ENCODE peak calls at places on chromosomes 2 and 18, in four cellular contexts. One of them, this sample, is unnamed.

GRCh38 chr2:104790100-104790811 is 63.7 kb upstream of the POU3F3 start:
- DNase-seq in upper lobe of left lung: peak; percentile 35
- DNase-seq in pancreas: no peak
- DNase-seq in CD4-positive, alpha-beta T cell: no peak
- DNase-seq in this sample: no peak

GRCh38 chr2:229425573-229425972 is 154.5 kb upstream of the PID1 start:
- DNase-seq in upper lobe of left lung: no peak
- DNase-seq in pancreas: no peak
- DNase-seq in CD4-positive, alpha-beta T cell: no peak
- DNase-seq in this sample: no peak

GRCh38 chr2:166891727-166892126 is 3.4 kb downstream of the XIRP2 start:
- DNase-seq in pancreas: no peak
- DNase-seq in upper lobe of left lung: no peak
- DNase-seq in CD4-positive, alpha-beta T cell: no peak
- DNase-seq in this sample: no peak

GRCh38 chr18:35223797-35224196 is 17.0 kb upstream of the ZNF397 start:
- DNase-seq in upper lobe of left lung: no peak
- DNase-seq in CD4-positive, alpha-beta T cell: no peak
- DNase-seq in pancreas: no peak
- DNase-seq in this sample: no peak

GRCh38 chr18:37334494-37335125 is 231.0 kb downstream of the CELF4 start:
- DNase-seq in upper lobe of left lung: no peak
- DNase-seq in pancreas: no peak
- DNase-seq in CD4-positive, alpha-beta T cell: no peak
- DNase-seq in this sample: no peak

GRCh38 chr2:188787661-188788044 is 186.5 kb upstream of the COL3A1 start:
- DNase-seq in pancreas: no peak
- DNase-seq in CD4-positive, alpha-beta T cell: no peak
- DNase-seq in upper lobe of left lung: no peak
- DNase-seq in this sample: no peak

GRCh38 chr18:28582724-28583123 is 405.8 kb upstream of the CDH2 start:
- DNase-seq in pancreas: no peak
- DNase-seq in upper lobe of left lung: no peak
- DNase-seq in CD4-positive, alpha-beta T cell: no peak
- DNase-seq in this sample: no peak

GRCh38 chr18:35580748-35581534 is 599 bp upstream of the GALNT1 start:
- DNase-seq in CD4-positive, alpha-beta T cell: peak; percentile 28
- DNase-seq in pancreas: peak; percentile 49
- DNase-seq in upper lobe of left lung: peak; percentile 92
- DNase-seq in this sample: peak; percentile 73

GRCh38 chr2:236857781-236858180 is 227.9 kb upstream of the COPS8 start:
- DNase-seq in upper lobe of left lung: no peak
- DNase-seq in CD4-positive, alpha-beta T cell: no peak
- DNase-seq in pancreas: no peak
- DNase-seq in this sample: no peak

GRCh38 chr2:72220170-72220569 is 72.5 kb upstream of the CYP26B1 start:
- DNase-seq in pancreas: no peak
- DNase-seq in CD4-positive, alpha-beta T cell: no peak
- DNase-seq in upper lobe of left lung: no peak
- DNase-seq in this sample: no peak

GRCh38 chr2:3712424-3712823 is 9.0 kb downstream of the DCDC2C start:
- DNase-seq in pancreas: no peak
- DNase-seq in upper lobe of left lung: no peak
- DNase-seq in CD4-positive, alpha-beta T cell: no peak
- DNase-seq in this sample: no peak

GRCh38 chr2:26725516-26725810 is 32.9 kb downstream of the KCNK3 start:
- DNase-seq in upper lobe of left lung: no peak
- DNase-seq in CD4-positive, alpha-beta T cell: no peak
- DNase-seq in pancreas: peak; percentile 60
- DNase-seq in this sample: no peak

GRCh38 chr18:49863769-49864615 is 50.7 kb upstream of the ACAA2 start:
- DNase-seq in upper lobe of left lung: peak; percentile 76
- DNase-seq in CD4-positive, alpha-beta T cell: no peak
- DNase-seq in pancreas: no peak
- DNase-seq in this sample: no peak

GRCh38 chr2:18940184-18940583 is 350.8 kb upstream of the NT5C1B start:
- DNase-seq in upper lobe of left lung: no peak
- DNase-seq in CD4-positive, alpha-beta T cell: no peak
- DNase-seq in pancreas: no peak
- DNase-seq in this sample: no peak

GRCh38 chr2:7691961-7692656 is 774.9 kb downstream of the RNF144A start:
- DNase-seq in CD4-positive, alpha-beta T cell: no peak
- DNase-seq in pancreas: no peak
- DNase-seq in upper lobe of left lung: no peak
- DNase-seq in this sample: no peak

GRCh38 chr2:26982102-26982742 is 11.8 kb downstream of the MAPRE3 start:
- DNase-seq in upper lobe of left lung: no peak
- DNase-seq in CD4-positive, alpha-beta T cell: no peak
- DNase-seq in pancreas: peak; percentile 83
- DNase-seq in this sample: no peak

GRCh38 chr18:56175309-56175708 is 463.1 kb downstream of the TXNL1 start:
- DNase-seq in pancreas: no peak
- DNase-seq in CD4-positive, alpha-beta T cell: no peak
- DNase-seq in upper lobe of left lung: no peak
- DNase-seq in this sample: no peak

GRCh38 chr18:5729983-5730699 is 165.2 kb downstream of the TMEM200C start:
- DNase-seq in pancreas: no peak
- DNase-seq in upper lobe of left lung: no peak
- DNase-seq in CD4-positive, alpha-beta T cell: no peak
- DNase-seq in this sample: no peak

GRCh38 chr2:27303093-27304025 is 4.9 kb downstream of the UCN start:
- DNase-seq in pancreas: peak; percentile 59
- DNase-seq in CD4-positive, alpha-beta T cell: no peak
- DNase-seq in upper lobe of left lung: no peak
- DNase-seq in this sample: no peak

GRCh38 chr2:10700078-10700803 is 10.5 kb upstream of the NOL10 start:
- DNase-seq in pancreas: no peak
- DNase-seq in CD4-positive, alpha-beta T cell: no peak
- DNase-seq in upper lobe of left lung: no peak
- DNase-seq in this sample: no peak

GRCh38 chr18:54580202-54580729 is 10.8 kb upstream of the DYNAP start:
- DNase-seq in CD4-positive, alpha-beta T cell: no peak
- DNase-seq in pancreas: no peak
- DNase-seq in upper lobe of left lung: no peak
- DNase-seq in this sample: no peak

GRCh38 chr18:35578481-35578880 is 3.1 kb upstream of the GALNT1 start:
- DNase-seq in upper lobe of left lung: no peak
- DNase-seq in pancreas: no peak
- DNase-seq in CD4-positive, alpha-beta T cell: no peak
- DNase-seq in this sample: no peak

GRCh38 chr18:23135679-23136325 is 517 bp downstream of the CABLES1 start:
- DNase-seq in upper lobe of left lung: peak; percentile 92
- DNase-seq in CD4-positive, alpha-beta T cell: no peak
- DNase-seq in pancreas: no peak
- DNase-seq in this sample: peak; percentile 50

GRCh38 chr2:33583194-33583938 is 15.7 kb downstream of the FAM98A start:
- DNase-seq in upper lobe of left lung: no peak
- DNase-seq in pancreas: no peak
- DNase-seq in CD4-positive, alpha-beta T cell: no peak
- DNase-seq in this sample: no peak

GRCh38 chr2:206797376-206797775 is 32.0 kb downstream of the FASTKD2 start:
- DNase-seq in upper lobe of left lung: no peak
- DNase-seq in pancreas: no peak
- DNase-seq in CD4-positive, alpha-beta T cell: no peak
- DNase-seq in this sample: no peak

GRCh38 chr2:126771501-126772195 is 115.7 kb downstream of the GYPC start:
- DNase-seq in upper lobe of left lung: peak; percentile 69
- DNase-seq in CD4-positive, alpha-beta T cell: no peak
- DNase-seq in pancreas: no peak
- DNase-seq in this sample: no peak

GRCh38 chr2:25558262-25558661 is 115.1 kb downstream of the DTNB start:
- DNase-seq in pancreas: no peak
- DNase-seq in upper lobe of left lung: no peak
- DNase-seq in CD4-positive, alpha-beta T cell: no peak
- DNase-seq in this sample: no peak

GRCh38 chr2:75705921-75706320 is 4.8 kb downstream of the GCFC2 start:
- DNase-seq in CD4-positive, alpha-beta T cell: no peak
- DNase-seq in pancreas: no peak
- DNase-seq in upper lobe of left lung: no peak
- DNase-seq in this sample: no peak

DNA sequence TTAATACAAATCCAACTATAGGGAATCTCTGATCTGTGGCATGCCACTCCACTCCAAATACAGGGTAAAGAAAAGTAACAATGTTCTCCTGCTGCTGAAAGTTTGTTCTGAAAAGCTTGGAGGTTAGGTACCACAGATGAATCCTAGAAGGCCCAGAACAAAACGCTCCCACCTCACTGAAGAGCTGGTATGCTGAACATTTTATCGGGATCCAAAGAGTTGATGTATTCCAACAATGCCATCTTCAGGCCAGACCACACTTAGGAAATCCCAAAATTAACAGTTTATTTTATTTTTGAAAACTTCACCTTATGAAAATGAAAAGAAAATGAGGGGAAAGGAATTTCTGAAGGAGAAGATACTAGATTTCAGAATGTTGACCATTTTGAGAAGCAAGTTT is 145.1 kb upstream of the CDH19 start:
- DNase-seq in CD4-positive, alpha-beta T cell: no peak
- DNase-seq in pancreas: no peak
- DNase-seq in upper lobe of left lung: no peak
- DNase-seq in this sample: no peak
- TF ChIP-seq CTCF in CD4-positive, alpha-beta T cell: no peak
- TF ChIP-seq CTCF in pancreas: no peak
- TF ChIP-seq CTCF in upper lobe of left lung: no peak
- TF ChIP-seq CTCF in this sample: no peak

GRCh38 chr2:241151934-241152660 is 1.8 kb downstream of the PPP1R7 start:
- DNase-seq in upper lobe of left lung: no peak
- DNase-seq in CD4-positive, alpha-beta T cell: no peak
- DNase-seq in pancreas: no peak
- DNase-seq in this sample: no peak

GRCh38 chr2:241149675-241149924 is 328 bp upstream of the PASK start:
- DNase-seq in CD4-positive, alpha-beta T cell: peak; percentile 1
- DNase-seq in upper lobe of left lung: no peak
- DNase-seq in pancreas: no peak
- DNase-seq in this sample: no peak

GRCh38 chr2:241149925-241150659 is at the start of gene PPP1R7:
- DNase-seq in upper lobe of left lung: peak; percentile 98
- DNase-seq in pancreas: peak; percentile 95
- DNase-seq in CD4-positive, alpha-beta T cell: peak; percentile 90
- DNase-seq in this sample: peak; percentile 84

GRCh38 chr2:241148891-241149674 is at the start of gene PASK:
- DNase-seq in CD4-positive, alpha-beta T cell: peak; percentile 87
- DNase-seq in pancreas: peak; percentile 96
- DNase-seq in upper lobe of left lung: peak; percentile 92
- DNase-seq in this sample: peak; percentile 78

DNA sequence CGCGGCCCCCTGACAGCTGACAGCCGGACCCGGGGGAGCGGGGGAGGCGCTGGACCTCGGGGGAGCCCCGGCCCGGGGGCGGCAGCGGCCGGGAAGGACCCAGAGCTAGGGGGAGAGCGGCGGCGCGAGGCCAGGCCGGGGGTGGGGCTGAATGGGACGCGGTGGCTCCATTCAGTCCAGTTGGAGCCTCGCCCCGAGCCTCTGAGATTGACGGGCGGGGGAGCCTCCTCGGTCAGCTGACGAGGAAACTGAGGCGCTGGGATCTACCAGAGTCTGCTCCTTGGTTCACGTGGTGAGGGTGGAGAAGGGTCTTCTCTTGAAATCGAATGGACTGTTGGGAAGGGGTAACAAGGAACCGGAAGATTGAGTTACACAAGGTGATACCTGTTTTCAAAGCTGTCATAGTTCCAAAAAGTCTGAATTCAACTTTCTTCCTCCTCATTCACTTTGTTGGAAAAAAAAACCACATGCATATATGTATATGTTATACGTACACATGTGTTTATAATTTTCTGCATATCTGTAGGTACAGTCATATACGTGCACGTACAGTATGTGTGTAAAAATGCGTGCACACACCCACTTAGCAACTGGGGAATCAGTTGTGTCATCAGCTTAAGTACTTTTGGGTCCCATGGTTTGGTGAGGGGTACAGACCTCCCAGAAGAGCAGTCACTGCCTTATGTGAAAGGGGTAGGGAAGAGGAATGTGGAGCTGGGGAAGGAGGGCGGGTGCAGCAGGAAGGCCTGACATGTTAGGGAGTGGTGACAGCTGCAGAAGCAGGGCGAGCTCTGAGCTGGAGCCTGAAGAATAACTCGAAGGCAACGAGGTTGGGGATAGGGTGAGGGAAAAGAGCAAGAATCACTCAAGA is 628 bp downstream of the PPP1R7 start:
- DNase-seq in CD4-positive, alpha-beta T cell: no peak
- DNase-seq in pancreas: no peak
- DNase-seq in upper lobe of left lung: no peak
- DNase-seq in this sample: no peak
- TF ChIP-seq CTCF in CD4-positive, alpha-beta T cell: no peak
- TF ChIP-seq CTCF in pancreas: no peak
- TF ChIP-seq CTCF in upper lobe of left lung: no peak
- TF ChIP-seq CTCF in this sample: no peak

GRCh38 chr2:238140721-238141540 is 2.5 kb downstream of the KLHL30 start:
- DNase-seq in pancreas: no peak
- DNase-seq in CD4-positive, alpha-beta T cell: no peak
- DNase-seq in upper lobe of left lung: peak; percentile 82
- DNase-seq in this sample: no peak

GRCh38 chr2:238139141-238139840 is 823 bp downstream of the KLHL30 start:
- DNase-seq in CD4-positive, alpha-beta T cell: no peak
- DNase-seq in pancreas: no peak
- DNase-seq in upper lobe of left lung: peak; percentile 85
- DNase-seq in this sample: no peak

GRCh38 chr2:238141541-238142318 is 3.3 kb downstream of the KLHL30 start:
- DNase-seq in CD4-positive, alpha-beta T cell: no peak
- DNase-seq in upper lobe of left lung: peak; percentile 52
- DNase-seq in pancreas: no peak
- DNase-seq in this sample: no peak

GRCh38 chr2:238138331-238139102 is at the start of gene KLHL30:
- DNase-seq in pancreas: no peak
- DNase-seq in CD4-positive, alpha-beta T cell: no peak
- DNase-seq in upper lobe of left lung: peak; percentile 68
- DNase-seq in this sample: no peak

GRCh38 chr2:238139841-238140439 is 1.5 kb downstream of the KLHL30 start:
- DNase-seq in upper lobe of left lung: peak; percentile 72
- DNase-seq in pancreas: no peak
- DNase-seq in CD4-positive, alpha-beta T cell: no peak
- DNase-seq in this sample: no peak
- TF ChIP-seq CTCF in upper lobe of left lung: no peak
- TF ChIP-seq CTCF in pancreas: peak; percentile 2
- TF ChIP-seq CTCF in CD4-positive, alpha-beta T cell: no peak
- TF ChIP-seq CTCF in this sample: no peak

DNA sequence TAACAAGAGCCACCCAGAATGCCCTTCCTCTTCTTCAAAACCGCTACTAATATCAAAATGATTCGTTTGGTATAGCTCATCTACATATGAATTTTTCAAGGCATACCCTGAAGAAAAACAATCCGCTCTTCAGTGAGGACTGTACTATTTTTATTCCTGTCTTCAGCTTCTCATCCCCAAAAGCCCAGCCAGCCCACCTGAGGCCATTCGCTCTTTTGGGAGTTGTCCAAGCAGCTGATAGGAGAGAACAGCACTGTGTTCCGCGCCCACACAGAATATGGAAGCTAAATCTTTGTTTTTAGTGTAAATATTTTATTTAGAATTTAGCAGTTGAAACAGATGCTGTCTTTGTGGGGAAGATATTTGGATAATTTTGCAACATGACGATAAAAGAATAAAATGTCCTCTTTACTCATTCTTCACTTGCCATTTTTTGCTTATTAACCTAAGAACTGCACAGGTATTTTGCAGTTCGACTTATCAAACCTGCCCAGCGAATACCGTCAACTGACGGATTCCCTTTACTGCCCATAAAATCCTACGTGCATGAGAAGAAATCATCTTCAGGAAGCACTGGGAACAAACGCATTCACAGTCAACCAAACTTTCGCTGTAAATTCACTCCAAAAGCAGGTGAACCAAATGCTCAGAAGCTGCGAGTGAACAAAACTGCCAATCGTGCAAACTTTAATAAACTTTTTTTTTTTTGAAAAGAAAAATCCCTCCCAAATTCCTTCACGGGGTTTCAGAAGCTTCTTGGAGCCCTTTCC is 3.4 kb downstream of the ZNF521 start:
- DNase-seq in CD4-positive, alpha-beta T cell: no peak
- DNase-seq in pancreas: no peak
- DNase-seq in upper lobe of left lung: no peak
- DNase-seq in this sample: no peak
- TF ChIP-seq CTCF in CD4-positive, alpha-beta T cell: no peak
- TF ChIP-seq CTCF in pancreas: no peak
- TF ChIP-seq CTCF in upper lobe of left lung: no peak
- TF ChIP-seq CTCF in this sample: no peak